ENCODE peak calls at places on chromosomes 16 and 17, in seven cellular contexts. G is skeletal muscle cell; Z is SHP77 treated with DMSO at 0.1 percent for 48 hours; T is effector memory CD4-positive, alpha-beta T cell; E is progenitor cell of endocrine pancreas; U is substantia nigra; O is PC-3. I is an unnamed sample.

GRCh38 chr16:14302031-14302398 is 230.9 kb downstream of the MRTFB start:
- DNase-seq in G (peak; percentile 14), E (no peak), U (no peak), T (no peak), O (peak; percentile 69), Z (no peak), I (no peak)

GRCh38 chr17:50660887-50661345 is 26.2 kb downstream of the ABCC3 start:
- DNase-seq in E (no peak), Z (peak; percentile 51), T (no peak), G (no peak), O (no peak), U (no peak), I (no peak)

GRCh38 chr16:4904942-4905615 is 31.9 kb downstream of the PPL start:
- DNase-seq in E (no peak), T (no peak), G (no peak), O (no peak), Z (no peak), U (no peak), I (no peak)

GRCh38 chr16:65068151-65068740 is 53.6 kb downstream of the CDH11 start:
- DNase-seq in U (no peak), E (no peak), T (no peak), G (peak; percentile 45), O (no peak), Z (no peak), I (peak; percentile 78)

GRCh38 chr17:79923974-79924638 is 84.9 kb upstream of the CBX4 start:
- DNase-seq in T (no peak), G (no peak), Z (peak; percentile 46), O (peak; percentile 52), U (peak; percentile 19), E (peak; percentile 60), I (no peak)

GRCh38 chr16:4404247-4404966 is 12.0 kb downstream of the CORO7 start:
- DNase-seq in U (no peak), T (no peak), E (peak; percentile 43), O (peak; percentile 37), G (no peak), Z (peak; percentile 51), I (no peak)

GRCh38 chr17:79997004-79997673 is 38.5 kb downstream of the TBC1D16 start:
- DNase-seq in Z (no peak), T (peak; percentile 64), U (no peak), O (no peak), E (no peak), G (no peak), I (no peak)

GRCh38 chr17:40598928-40599627 is 33.8 kb upstream of the CCR7 start:
- DNase-seq in E (no peak), Z (no peak), O (no peak), G (peak; percentile 76), T (peak; percentile 54), U (no peak), I (no peak)

GRCh38 chr17:59815965-59816364 is 76.8 kb downstream of the TUBD1 start:
- DNase-seq in U (no peak), E (no peak), T (no peak), G (no peak), Z (no peak), O (no peak), I (no peak)

GRCh38 chr17:29663155-29663554 is 40.4 kb upstream of the CORO6 start:
- DNase-seq in G (no peak), T (no peak), E (no peak), Z (no peak), U (no peak), O (no peak), I (no peak)

GRCh38 chr16:77780378-77780837 is 8.0 kb upstream of the VAT1L start:
- DNase-seq in E (no peak), U (no peak), T (no peak), Z (no peak), G (peak; percentile 90), O (peak; percentile 23), I (no peak)

GRCh38 chr17:82983510-82984248 is 95.7 kb upstream of the METRNL start:
- DNase-seq in U (no peak), T (no peak), O (no peak), G (no peak), Z (no peak), E (no peak), I (no peak)

I was measured in retinal pigment epithelial cell.